ENCODE peak calls at places on chromosomes 1 and 21, in seven cellular contexts. One of them, this sample, is unnamed.

GRCh38 chr1:32801096-32801713 is 16.0 kb downstream of the YARS1 start:
- DNase-seq in retinal pigment epithelial cell: no peak
- DNase-seq in esophagus squamous epithelium: no peak
- DNase-seq in endodermal cell: no peak
- DNase-seq in prostate gland: no peak
- DNase-seq in epithelial cell of proximal tubule: no peak
- DNase-seq in lower lobe of right lung: no peak
- DNase-seq in this sample: no peak

GRCh38 chr1:26280333-26281042 is 602 bp downstream of the SH3BGRL3 start:
- DNase-seq in retinal pigment epithelial cell: no peak
- DNase-seq in esophagus squamous epithelium: no peak
- DNase-seq in endodermal cell: peak
- DNase-seq in prostate gland: peak
- DNase-seq in epithelial cell of proximal tubule: no peak
- DNase-seq in lower lobe of right lung: no peak
- DNase-seq in this sample: no peak

GRCh38 chr1:228486596-228487335 is 416 bp upstream of the RNF187 start:
- DNase-seq in retinal pigment epithelial cell: peak
- DNase-seq in esophagus squamous epithelium: peak
- DNase-seq in endodermal cell: peak
- DNase-seq in prostate gland: peak
- DNase-seq in epithelial cell of proximal tubule: peak
- DNase-seq in lower lobe of right lung: peak
- DNase-seq in this sample: peak

GRCh38 chr1:58621375-58621774 is 44.3 kb upstream of the TACSTD2 start:
- DNase-seq in retinal pigment epithelial cell: peak
- DNase-seq in esophagus squamous epithelium: no peak
- DNase-seq in endodermal cell: no peak
- DNase-seq in prostate gland: no peak
- DNase-seq in epithelial cell of proximal tubule: no peak
- DNase-seq in lower lobe of right lung: no peak
- DNase-seq in this sample: no peak

GRCh38 chr1:31788825-31789256 is 24.7 kb upstream of the ADGRB2 start:
- DNase-seq in retinal pigment epithelial cell: no peak
- DNase-seq in esophagus squamous epithelium: no peak
- DNase-seq in endodermal cell: no peak
- DNase-seq in prostate gland: no peak
- DNase-seq in epithelial cell of proximal tubule: no peak
- DNase-seq in lower lobe of right lung: no peak
- DNase-seq in this sample: peak

GRCh38 chr1:241375906-241376305 is 18.9 kb upstream of the RGS7 start:
- DNase-seq in retinal pigment epithelial cell: no peak
- DNase-seq in esophagus squamous epithelium: no peak
- DNase-seq in endodermal cell: no peak
- DNase-seq in prostate gland: no peak
- DNase-seq in epithelial cell of proximal tubule: no peak
- DNase-seq in lower lobe of right lung: no peak
- DNase-seq in this sample: no peak

GRCh38 chr21:25441835-25442234 is 165.4 kb downstream of the MRPL39 start:
- DNase-seq in retinal pigment epithelial cell: no peak
- DNase-seq in esophagus squamous epithelium: no peak
- DNase-seq in endodermal cell: no peak
- DNase-seq in prostate gland: no peak
- DNase-seq in epithelial cell of proximal tubule: no peak
- DNase-seq in lower lobe of right lung: no peak
- DNase-seq in this sample: peak

GRCh38 chr1:117512728-117513321 is 93.0 kb upstream of the TENT5C start:
- DNase-seq in retinal pigment epithelial cell: no peak
- DNase-seq in esophagus squamous epithelium: no peak
- DNase-seq in endodermal cell: no peak
- DNase-seq in prostate gland: no peak
- DNase-seq in epithelial cell of proximal tubule: no peak
- DNase-seq in lower lobe of right lung: no peak
- DNase-seq in this sample: no peak

GRCh38 chr1:94989398-94989797 is 62.5 kb upstream of the CNN3 start:
- DNase-seq in retinal pigment epithelial cell: no peak
- DNase-seq in esophagus squamous epithelium: no peak
- DNase-seq in endodermal cell: no peak
- DNase-seq in prostate gland: no peak
- DNase-seq in epithelial cell of proximal tubule: no peak
- DNase-seq in lower lobe of right lung: no peak
- DNase-seq in this sample: no peak

GRCh38 chr1:172266528-172267174 is 153.8 kb upstream of the C1orf105 start:
- DNase-seq in retinal pigment epithelial cell: no peak
- DNase-seq in esophagus squamous epithelium: no peak
- DNase-seq in endodermal cell: no peak
- DNase-seq in prostate gland: no peak
- DNase-seq in epithelial cell of proximal tubule: no peak
- DNase-seq in lower lobe of right lung: no peak
- DNase-seq in this sample: no peak

GRCh38 chr1:37945743-37946702 is 830 bp downstream of the INPP5B start:
- DNase-seq in retinal pigment epithelial cell: peak
- DNase-seq in esophagus squamous epithelium: no peak
- DNase-seq in endodermal cell: peak
- DNase-seq in prostate gland: peak
- DNase-seq in epithelial cell of proximal tubule: no peak
- DNase-seq in lower lobe of right lung: peak
- DNase-seq in this sample: no peak

GRCh38 chr1:34165422-34165921 is 442 bp upstream of the CSMD2 start:
- DNase-seq in retinal pigment epithelial cell: no peak
- DNase-seq in esophagus squamous epithelium: no peak
- DNase-seq in endodermal cell: peak
- DNase-seq in prostate gland: no peak
- DNase-seq in epithelial cell of proximal tubule: no peak
- DNase-seq in lower lobe of right lung: no peak
- DNase-seq in this sample: no peak

GRCh38 chr1:218353656-218354055 is 8.5 kb downstream of the TGFB2 start:
- DNase-seq in retinal pigment epithelial cell: no peak
- DNase-seq in esophagus squamous epithelium: no peak
- DNase-seq in endodermal cell: no peak
- DNase-seq in prostate gland: no peak
- DNase-seq in epithelial cell of proximal tubule: no peak
- DNase-seq in lower lobe of right lung: no peak
- DNase-seq in this sample: no peak

GRCh38 chr1:28955930-28956552 is 41.7 kb downstream of the EPB41 start:
- DNase-seq in retinal pigment epithelial cell: no peak
- DNase-seq in esophagus squamous epithelium: no peak
- DNase-seq in endodermal cell: no peak
- DNase-seq in prostate gland: no peak
- DNase-seq in epithelial cell of proximal tubule: no peak
- DNase-seq in lower lobe of right lung: no peak
- DNase-seq in this sample: peak

GRCh38 chr1:155989242-155989991 is 11.1 kb upstream of the ARHGEF2 start:
- DNase-seq in retinal pigment epithelial cell: no peak
- DNase-seq in esophagus squamous epithelium: peak
- DNase-seq in endodermal cell: peak
- DNase-seq in prostate gland: peak
- DNase-seq in epithelial cell of proximal tubule: no peak
- DNase-seq in lower lobe of right lung: peak
- DNase-seq in this sample: no peak

GRCh38 chr21:35170244-35170756 is 121.2 kb upstream of the RUNX1 start:
- DNase-seq in retinal pigment epithelial cell: no peak
- DNase-seq in esophagus squamous epithelium: no peak
- DNase-seq in endodermal cell: no peak
- DNase-seq in prostate gland: no peak
- DNase-seq in epithelial cell of proximal tubule: no peak
- DNase-seq in lower lobe of right lung: no peak
- DNase-seq in this sample: no peak

GRCh38 chr1:235313262-235313661 is 14.7 kb downstream of the ARID4B start:
- DNase-seq in retinal pigment epithelial cell: no peak
- DNase-seq in esophagus squamous epithelium: no peak
- DNase-seq in endodermal cell: no peak
- DNase-seq in prostate gland: no peak
- DNase-seq in epithelial cell of proximal tubule: no peak
- DNase-seq in lower lobe of right lung: no peak
- DNase-seq in this sample: no peak

GRCh38 chr1:202844935-202845334 is 34.2 kb downstream of the PCAT6 start:
- DNase-seq in retinal pigment epithelial cell: no peak
- DNase-seq in esophagus squamous epithelium: no peak
- DNase-seq in endodermal cell: no peak
- DNase-seq in prostate gland: no peak
- DNase-seq in epithelial cell of proximal tubule: no peak
- DNase-seq in lower lobe of right lung: no peak
- DNase-seq in this sample: no peak

GRCh38 chr1:154912755-154913154 is 23.8 kb downstream of the PMVK start:
- DNase-seq in retinal pigment epithelial cell: no peak
- DNase-seq in esophagus squamous epithelium: no peak
- DNase-seq in endodermal cell: no peak
- DNase-seq in prostate gland: no peak
- DNase-seq in epithelial cell of proximal tubule: no peak
- DNase-seq in lower lobe of right lung: no peak
- DNase-seq in this sample: no peak

GRCh38 chr21:34133392-34133791 is 60.0 kb downstream of the MRPS6 start:
- DNase-seq in retinal pigment epithelial cell: no peak
- DNase-seq in esophagus squamous epithelium: no peak
- DNase-seq in endodermal cell: no peak
- DNase-seq in prostate gland: no peak
- DNase-seq in epithelial cell of proximal tubule: no peak
- DNase-seq in lower lobe of right lung: no peak
- DNase-seq in this sample: no peak

GRCh38 chr21:34132905-34133304 is 59.5 kb downstream of the MRPS6 start:
- DNase-seq in retinal pigment epithelial cell: no peak
- DNase-seq in esophagus squamous epithelium: no peak
- DNase-seq in endodermal cell: no peak
- DNase-seq in prostate gland: no peak
- DNase-seq in epithelial cell of proximal tubule: no peak
- DNase-seq in lower lobe of right lung: no peak
- DNase-seq in this sample: no peak

GRCh38 chr21:34135330-34135729 is 62.0 kb downstream of the MRPS6 start:
- DNase-seq in retinal pigment epithelial cell: no peak
- DNase-seq in esophagus squamous epithelium: no peak
- DNase-seq in endodermal cell: no peak
- DNase-seq in prostate gland: no peak
- DNase-seq in epithelial cell of proximal tubule: no peak
- DNase-seq in lower lobe of right lung: no peak
- DNase-seq in this sample: no peak

GRCh38 chr21:34132202-34132601 is 58.8 kb downstream of the MRPS6 start:
- DNase-seq in retinal pigment epithelial cell: no peak
- DNase-seq in esophagus squamous epithelium: no peak
- DNase-seq in endodermal cell: no peak
- DNase-seq in prostate gland: no peak
- DNase-seq in epithelial cell of proximal tubule: no peak
- DNase-seq in lower lobe of right lung: no peak
- DNase-seq in this sample: no peak

GRCh38 chr21:34133802-34134201 is 60.4 kb downstream of the MRPS6 start:
- DNase-seq in retinal pigment epithelial cell: no peak
- DNase-seq in esophagus squamous epithelium: no peak
- DNase-seq in endodermal cell: no peak
- DNase-seq in prostate gland: no peak
- DNase-seq in epithelial cell of proximal tubule: no peak
- DNase-seq in lower lobe of right lung: no peak
- DNase-seq in this sample: no peak
- TF ChIP-seq CTCF in retinal pigment epithelial cell: peak
- TF ChIP-seq CTCF in esophagus squamous epithelium: no peak
- TF ChIP-seq CTCF in endodermal cell: peak
- TF ChIP-seq CTCF in prostate gland: no peak
- TF ChIP-seq CTCF in epithelial cell of proximal tubule: peak
- TF ChIP-seq CTCF in lower lobe of right lung: no peak
- TF ChIP-seq CTCF in this sample: no peak

DNA sequence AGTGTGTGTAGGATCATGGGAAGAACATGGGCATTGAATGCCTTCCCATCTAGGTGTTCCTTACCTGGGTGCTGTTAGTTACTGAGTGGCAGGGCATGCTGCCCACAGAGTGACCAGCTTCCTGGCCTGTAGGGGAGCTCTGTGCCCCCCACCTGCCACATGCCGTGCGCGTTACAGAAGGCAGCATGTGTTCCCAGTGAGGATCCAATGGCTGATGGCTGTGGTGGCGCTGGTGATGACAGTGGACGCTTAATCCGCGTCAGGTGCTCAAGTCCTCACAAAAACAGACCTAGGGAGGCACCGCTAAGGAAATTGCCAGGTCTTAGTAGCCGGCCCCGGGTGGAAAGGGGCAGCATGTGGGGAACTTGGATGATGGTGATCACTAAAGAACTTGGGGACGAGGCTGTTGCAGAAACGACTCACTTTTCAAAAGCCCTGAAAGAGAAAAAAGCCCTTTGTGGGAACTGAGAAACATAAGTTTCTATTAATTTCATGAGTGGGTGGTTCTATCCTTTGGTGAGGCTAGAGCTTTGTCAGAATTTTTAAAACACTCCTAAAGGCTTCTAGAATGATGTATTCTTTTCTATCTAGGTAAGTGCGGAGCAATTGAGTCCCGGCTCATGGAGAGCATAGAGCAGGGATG is 93.2 kb downstream of the PRDM2 start:
- DNase-seq in retinal pigment epithelial cell: no peak
- DNase-seq in esophagus squamous epithelium: no peak
- DNase-seq in endodermal cell: no peak
- DNase-seq in prostate gland: no peak
- DNase-seq in epithelial cell of proximal tubule: no peak
- DNase-seq in lower lobe of right lung: no peak
- DNase-seq in this sample: no peak
- H3K4me3 ChIP-seq in retinal pigment epithelial cell: no peak
- H3K4me3 ChIP-seq in esophagus squamous epithelium: no peak
- H3K4me3 ChIP-seq in endodermal cell: no peak
- H3K4me3 ChIP-seq in prostate gland: no peak
- H3K4me3 ChIP-seq in epithelial cell of proximal tubule: no peak
- H3K4me3 ChIP-seq in lower lobe of right lung: no peak
- H3K4me3 ChIP-seq in this sample: no peak

DNA sequence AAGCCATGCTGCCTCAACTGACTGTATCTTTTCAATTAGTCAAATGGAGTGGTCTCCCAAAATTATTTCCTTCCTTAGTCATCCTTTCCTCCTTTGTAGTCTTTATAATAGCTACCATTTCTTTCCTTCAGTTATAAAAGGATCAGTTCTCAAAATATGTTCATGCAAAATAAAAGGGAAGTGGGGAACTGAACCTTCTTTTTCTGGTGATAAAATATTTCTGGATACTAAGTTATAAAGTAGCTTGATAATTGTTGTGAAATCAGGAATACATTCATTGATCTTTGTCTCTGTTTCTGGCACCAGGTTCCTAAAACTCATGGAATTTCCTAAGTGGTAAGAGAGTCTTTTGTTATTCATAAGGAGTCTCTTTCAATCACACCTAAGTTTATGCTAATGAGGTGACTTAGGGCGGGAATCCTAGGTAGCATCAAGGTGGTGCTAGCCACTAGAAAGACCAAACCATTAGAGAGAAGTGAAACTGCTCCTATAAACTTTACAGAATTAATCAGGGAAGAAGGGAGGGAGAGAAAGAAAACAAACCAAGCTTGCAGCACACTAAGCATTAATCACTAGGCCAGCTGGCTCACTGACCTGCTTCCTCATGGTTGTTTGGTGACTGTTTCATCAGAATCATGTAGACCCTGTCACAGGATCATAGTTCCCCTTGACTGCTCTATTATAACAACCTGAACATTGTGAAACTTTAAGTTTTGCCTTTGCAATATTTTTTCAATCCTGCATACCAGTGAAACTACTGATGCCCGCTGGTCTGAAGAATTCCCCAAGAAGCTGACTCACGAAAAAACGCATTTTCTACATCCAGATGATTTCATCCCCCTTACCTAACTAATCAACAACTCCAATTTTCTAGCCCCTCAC is 161.6 kb upstream of the PTBP2 start:
- DNase-seq in retinal pigment epithelial cell: peak
- DNase-seq in esophagus squamous epithelium: no peak
- DNase-seq in endodermal cell: no peak
- DNase-seq in prostate gland: no peak
- DNase-seq in epithelial cell of proximal tubule: peak
- DNase-seq in lower lobe of right lung: peak
- DNase-seq in this sample: no peak
- TF ChIP-seq CTCF in retinal pigment epithelial cell: no peak
- TF ChIP-seq CTCF in esophagus squamous epithelium: no peak
- TF ChIP-seq CTCF in endodermal cell: no peak
- TF ChIP-seq CTCF in prostate gland: no peak
- TF ChIP-seq CTCF in epithelial cell of proximal tubule: no peak
- TF ChIP-seq CTCF in lower lobe of right lung: no peak
- TF ChIP-seq CTCF in this sample: no peak

GRCh38 chr21:44986471-44987291 is 46.9 kb downstream of the SLX9 start:
- DNase-seq in retinal pigment epithelial cell: no peak
- DNase-seq in esophagus squamous epithelium: no peak
- DNase-seq in endodermal cell: peak
- DNase-seq in prostate gland: no peak
- DNase-seq in epithelial cell of proximal tubule: no peak
- DNase-seq in lower lobe of right lung: peak
- DNase-seq in this sample: no peak
- H3K4me3 ChIP-seq in retinal pigment epithelial cell: no peak
- H3K4me3 ChIP-seq in esophagus squamous epithelium: no peak
- H3K4me3 ChIP-seq in endodermal cell: no peak
- H3K4me3 ChIP-seq in prostate gland: no peak
- H3K4me3 ChIP-seq in epithelial cell of proximal tubule: no peak
- H3K4me3 ChIP-seq in lower lobe of right lung: no peak
- H3K4me3 ChIP-seq in this sample: no peak